ENCODE peak calls at places on chromosomes 4 and X, in four cellular contexts. X is spleen, A is heart left ventricle, U is suprapubic skin. R is an unnamed sample.

GRCh38 chr4:58214376-58214775 is 1104.2 kb upstream of the IGFBP7 start:
- DNase-seq in U (no peak), X (no peak), A (no peak), R (no peak)

GRCh38 chr4:11151500-11151899 is 277.2 kb downstream of the HS3ST1 start:
- DNase-seq in A (no peak), X (no peak), U (no peak), R (no peak)

GRCh38 chr4:65893311-65893710 is 223.0 kb upstream of the EPHA5 start:
- DNase-seq in U (no peak), A (no peak), X (no peak), R (no peak)

GRCh38 chr4:121226362-121226761 is 62.2 kb upstream of the TNIP3 start:
- DNase-seq in X (no peak), A (no peak), U (no peak), R (no peak)

GRCh38 chr4:95087657-95088455 is 330.1 kb downstream of the BMPR1B start:
- DNase-seq in A (no peak), X (no peak), U (no peak), R (no peak)

GRCh38 chrX:148958896-148959295 is 458.5 kb downstream of the AFF2 start:
- DNase-seq in U (no peak), A (no peak), X (no peak), R (no peak)

GRCh38 chrX:136780241-136780640 is 491 bp downstream of the ARHGEF6 start:
- DNase-seq in A (no peak), X (no peak), U (no peak), R (no peak)

GRCh38 chr4:102825261-102826071 is 1.9 kb downstream of the UBE2D3 start:
- DNase-seq in A (no peak), U (no peak), X (no peak), R (peak)

GRCh38 chrX:54530358-54530900 is 410 bp downstream of the GNL3L start:
- DNase-seq in X (no peak), A (no peak), U (no peak), R (no peak)

GRCh38 chrX:120625366-120625765 is 4.5 kb downstream of the C1GALT1C1 start:
- DNase-seq in A (no peak), X (no peak), U (no peak), R (no peak)

GRCh38 chr4:71052034-71052433 is 58.6 kb downstream of the DCK start:
- DNase-seq in A (no peak), X (no peak), U (no peak), R (no peak)

GRCh38 chrX:139831689-139832456 is 101.0 kb downstream of the ATP11C start:
- DNase-seq in A (no peak), X (no peak), U (no peak), R (no peak)

GRCh38 chrX:153687121-153688039 is at the start of gene SLC6A8:
- DNase-seq in X (no peak), U (no peak), A (peak), R (peak)

GRCh38 chr4:80268936-80269335 is 2.5 kb downstream of the FGF5 start:
- DNase-seq in A (no peak), U (no peak), X (no peak), R (no peak)
- TF ChIP-seq POLR2A in A (no peak), U (no peak), X (no peak), R (no peak)

GRCh38 chrX:23907496-23908218 is at the start of the genes APOO and CXorf58:
- DNase-seq in A (peak), U (peak), X (peak), R (peak)
- TF ChIP-seq POLR2A in A (peak), U (no peak), X (no peak), R (no peak)

GRCh38 chrX:43627147-43627546 is 29.0 kb upstream of the MAOA start:
- DNase-seq in X (no peak), U (no peak), A (no peak), R (no peak)
- TF ChIP-seq POLR2A in X (no peak), U (no peak), A (no peak), R (no peak)

GRCh38 chr4:3121110-3121509 is 46.6 kb downstream of the HTT start:
- DNase-seq in A (no peak), U (no peak), X (no peak), R (no peak)

GRCh38 chr4:3124070-3124767 is 49.7 kb downstream of the HTT start:
- DNase-seq in A (no peak), X (no peak), U (no peak), R (no peak)

GRCh38 chr4:3121596-3121995 is 47.1 kb downstream of the HTT start:
- DNase-seq in U (no peak), X (no peak), A (no peak), R (no peak)

GRCh38 chr4:3123201-3123671 is 48.8 kb downstream of the HTT start:
- DNase-seq in X (no peak), A (no peak), U (no peak), R (no peak)

DNA sequence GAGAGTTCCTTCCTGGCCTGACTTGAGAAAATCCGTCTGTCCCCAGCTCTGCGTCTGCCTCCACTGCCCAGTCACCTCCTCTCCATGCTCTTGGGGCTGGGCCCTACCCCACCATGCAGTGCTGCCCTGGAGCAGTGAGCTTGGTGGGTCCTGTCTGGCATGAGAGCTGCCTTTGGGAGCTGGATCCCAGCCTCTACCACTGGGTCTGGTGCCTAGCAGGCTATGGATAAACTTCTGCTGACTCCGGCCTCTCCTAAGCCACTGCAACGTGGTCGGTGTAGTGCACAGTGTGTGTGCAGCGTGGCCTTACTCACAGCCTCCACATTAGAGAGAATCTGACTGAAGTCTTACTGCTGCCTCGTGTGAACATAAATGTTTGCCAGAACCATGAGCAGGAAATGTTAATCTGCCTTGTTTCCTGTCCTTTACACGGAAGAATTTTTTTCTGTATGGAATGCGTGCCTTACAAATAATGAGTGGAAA is 47.6 kb downstream of the HTT start:
- DNase-seq in A (no peak), X (no peak), U (no peak), R (no peak)
- TF ChIP-seq POLR2A in A (no peak), X (no peak), U (no peak), R (no peak)

GRCh38 chrX:40158036-40158706 is 60.4 kb upstream of the BCOR start:
- DNase-seq in X (peak), U (peak), A (peak), R (no peak)
- TF ChIP-seq POLR2A in X (no peak), U (no peak), A (no peak), R (no peak)

GRCh38 chrX:50067435-50068292 is 133.1 kb downstream of the AKAP4 start:
- DNase-seq in U (no peak), X (no peak), A (no peak), R (no peak)
- TF ChIP-seq POLR2A in U (no peak), X (no peak), A (no peak), R (no peak)

DNA sequence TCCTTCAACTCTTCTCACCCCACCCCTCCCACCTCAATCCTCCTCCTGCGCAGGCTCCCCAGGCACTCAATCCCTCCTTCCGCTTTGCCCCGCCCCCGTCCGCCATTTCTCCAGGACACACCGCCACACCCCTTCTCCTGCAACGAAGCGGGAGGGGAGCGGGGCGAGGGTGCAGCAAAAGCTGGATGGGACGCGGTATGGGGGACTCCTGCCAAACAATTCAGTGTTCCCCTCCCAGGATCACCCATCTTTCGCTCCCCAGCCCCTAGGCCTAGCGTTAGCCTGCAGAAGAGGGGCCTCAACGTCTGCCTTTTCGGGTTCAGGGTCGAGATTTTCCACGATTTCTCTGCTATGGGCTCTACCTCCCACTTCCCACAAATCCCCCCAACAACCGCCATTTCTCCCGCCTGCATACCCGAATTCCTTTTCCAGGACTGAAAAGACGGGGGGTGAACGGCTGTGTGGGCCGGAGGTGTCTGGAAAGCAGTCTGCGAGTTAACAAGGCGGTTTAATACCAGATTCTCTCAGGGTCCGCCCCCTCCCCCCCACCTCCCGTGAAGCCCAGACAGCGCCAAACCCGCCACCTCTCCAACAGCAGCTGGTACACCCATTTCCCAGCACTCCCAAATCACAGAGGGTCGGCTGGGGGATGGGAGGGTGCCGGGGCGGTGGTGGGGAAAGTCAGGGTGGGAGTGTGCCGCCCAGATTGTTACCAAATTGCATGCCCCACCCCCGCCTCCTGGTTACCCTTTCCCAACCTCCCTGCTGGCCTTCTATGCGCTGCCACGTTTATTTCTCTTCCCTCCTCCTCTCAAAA is 781 bp downstream of the ARMCX2 start:
- DNase-seq in U (peak), A (peak), X (peak), R (peak)
- TF ChIP-seq POLR2A in U (no peak), A (no peak), X (no peak), R (no peak)

GRCh38 chrX:10157032-10157341 is 212 bp downstream of the CLCN4 start:
- DNase-seq in U (no peak), A (no peak), X (no peak), R (no peak)
- TF ChIP-seq POLR2A in U (no peak), A (no peak), X (no peak), R (no peak)

GRCh38 chr4:173399016-173399415 is at the start of gene SCRG1:
- DNase-seq in X (no peak), A (no peak), U (no peak), R (no peak)

GRCh38 chr4:173405840-173406606 is 7.1 kb upstream of the SCRG1 start:
- DNase-seq in U (no peak), A (no peak), X (no peak), R (no peak)

GRCh38 chr4:173404296-173404865 is 5.5 kb upstream of the SCRG1 start:
- DNase-seq in X (no peak), A (no peak), U (no peak), R (no peak)

GRCh38 chr4:173398251-173398650 is 665 bp downstream of the SCRG1 start:
- DNase-seq in X (no peak), U (no peak), A (no peak), R (no peak)

GRCh38 chr4:173403051-173403450 is 4.1 kb upstream of the SCRG1 start:
- DNase-seq in A (no peak), U (no peak), X (no peak), R (no peak)
- TF ChIP-seq POLR2A in A (no peak), U (no peak), X (no peak), R (no peak)

GRCh38 chr4:74123065-74123728 is 24.2 kb upstream of the CXCL2 start:
- DNase-seq in A (no peak), X (no peak), U (no peak), R (no peak)
- TF ChIP-seq POLR2A in A (no peak), X (no peak), U (no peak), R (no peak)